ENCODE peak calls at places on chromosome 10, in nine cellular contexts. D is LoVo, I is brain microvascular endothelial cell, A is left lobe of liver, Z is choroid plexus epithelial cell, J is nephron progenitor cell, R is fibroblast of pulmonary artery, Q is GM04503, M is GM12865. F is an unnamed sample.

GRCh38 chr10:33402748-33403147 is 68.3 kb upstream of the NRP1 start:
- DNase-seq in M (no peak), R (no peak), J (no peak), Q (no peak), Z (no peak), I (no peak), A (no peak), D (no peak), F (no peak)

GRCh38 chr10:124182088-124182541 is 88.7 kb upstream of the CHST15 start:
- DNase-seq in R (no peak), J (no peak), Z (no peak), M (no peak), I (no peak), A (no peak), Q (no peak), D (no peak), F (no peak)

GRCh38 chr10:101139421-101139911 is 8.4 kb downstream of the TLX1 start:
- DNase-seq in D (no peak), J (peak; percentile 53), M (no peak), A (no peak), R (peak; percentile 27), Q (no peak), I (no peak), Z (no peak), F (peak; percentile 86)

GRCh38 chr10:100341953-100342626 is 4.9 kb upstream of the SCD start:
- DNase-seq in R (peak; percentile 74), M (peak; percentile 61), A (peak; percentile 63), J (peak; percentile 53), D (peak; percentile 59), I (peak; percentile 46), Q (no peak), Z (peak; percentile 84), F (peak; percentile 88)

GRCh38 chr10:60572511-60573194 is 183.0 kb upstream of the ANK3 start:
- DNase-seq in J (peak; percentile 59), R (peak; percentile 56), Z (peak; percentile 87), A (peak; percentile 56), M (no peak), I (peak; percentile 70), D (peak; percentile 50), Q (no peak), F (peak; percentile 90)

GRCh38 chr10:4051011-4051407 is 266.0 kb upstream of the KLF6 start:
- DNase-seq in M (no peak), R (peak; percentile 77), J (no peak), I (no peak), Z (peak; percentile 84), A (no peak), D (peak; percentile 35), Q (no peak), F (no peak)

GRCh38 chr10:33350041-33350440 is 15.6 kb upstream of the NRP1 start:
- DNase-seq in J (no peak), Q (no peak), A (no peak), D (no peak), I (no peak), R (no peak), M (no peak), Z (no peak), F (no peak)

GRCh38 chr10:97067716-97068391 is 117.9 kb downstream of the SLIT1 start:
- DNase-seq in D (no peak), Z (peak; percentile 4), J (no peak), M (no peak), I (no peak), Q (no peak), A (no peak), R (no peak), F (peak; percentile 47)

GRCh38 chr10:86862786-86863185 is 94.6 kb downstream of the MMRN2 start:
- DNase-seq in R (no peak), Z (no peak), A (no peak), Q (no peak), I (no peak), D (peak; percentile 5), M (no peak), J (no peak), F (peak; percentile 47)

GRCh38 chr10:12353399-12354027 is 4.2 kb downstream of the CAMK1D start:
- DNase-seq in Z (no peak), D (no peak), I (no peak), A (no peak), R (no peak), Q (no peak), J (no peak), M (peak; percentile 57), F (no peak)

GRCh38 chr10:110643670-110644597 is at the start of gene RBM20:
- DNase-seq in J (peak; percentile 80), Z (no peak), I (no peak), M (peak; percentile 19), R (peak; percentile 15), D (no peak), Q (no peak), A (peak; percentile 57), F (no peak)

GRCh38 chr10:36141786-36142560 is 499.9 kb upstream of the FZD8 start:
- DNase-seq in J (peak; percentile 19), I (no peak), Z (peak; percentile 12), Q (no peak), A (no peak), D (no peak), M (no peak), R (no peak), F (no peak)

F was measured in mesendoderm.